ENCODE peak calls at places on chromosomes 7 and 10, in four cellular contexts. O is keratinocyte, B is AG04450, U is stomach. D is an unnamed sample.

GRCh38 chr7:100220833-100221718 is 1.3 kb downstream of the PVRIG start:
- DNase-seq in U (peak; percentile 34), O (no peak), B (no peak), D (no peak)

GRCh38 chr10:13001887-13002212 is 337 bp upstream of the CCDC3 start:
- DNase-seq in O (no peak), U (no peak), B (no peak), D (no peak)

GRCh38 chr10:61793760-61794713 is 107.5 kb upstream of the ARID5B start:
- DNase-seq in U (no peak), B (no peak), O (no peak), D (no peak)

GRCh38 chr7:73512018-73512780 is 9.9 kb downstream of the BAZ1B start:
- DNase-seq in B (no peak), O (no peak), U (no peak), D (no peak)

GRCh38 chr10:107618461-107619093 is 454.1 kb upstream of the SORCS1 start:
- DNase-seq in U (no peak), O (no peak), B (no peak), D (no peak)

GRCh38 chr7:121385800-121386179 is 10.3 kb downstream of the FAM3C start:
- DNase-seq in U (no peak), O (no peak), B (no peak), D (no peak)

GRCh38 chr10:89301721-89302445 is at the start of gene IFIT2:
- DNase-seq in O (no peak), U (peak; percentile 39), B (peak; percentile 42), D (no peak)

GRCh38 chr7:139242741-139243281 is 11.8 kb downstream of the UBN2 start:
- DNase-seq in U (no peak), O (peak; percentile 32), B (no peak), D (peak; percentile 23)

GRCh38 chr10:90417466-90418210 is 440.2 kb downstream of the HTR7 start:
- DNase-seq in O (no peak), U (no peak), B (no peak), D (no peak)

GRCh38 chr7:94382155-94382554 is 12.5 kb upstream of the COL1A2 start:
- DNase-seq in U (no peak), B (no peak), O (no peak), D (no peak)

GRCh38 chr7:111107576-111107975 is 16.6 kb downstream of the LRRN3 start:
- DNase-seq in O (no peak), B (no peak), U (no peak), D (no peak)

GRCh38 chr7:18861514-18861913 is 255.9 kb downstream of the TWIST1 start:
- DNase-seq in B (no peak), U (no peak), O (no peak), D (peak; percentile 1)

GRCh38 chr7:44606341-44607140 is at the start of gene OGDH:
- DNase-seq in B (peak; percentile 99), U (peak; percentile 100), O (peak; percentile 83), D (peak; percentile 89)

GRCh38 chr7:131723926-131724325 is 167.5 kb upstream of the PODXL start:
- DNase-seq in B (no peak), O (no peak), U (no peak), D (no peak)

GRCh38 chr10:43199684-43200537 is 61.7 kb downstream of the CSGALNACT2 start:
- DNase-seq in O (no peak), U (peak; percentile 18), B (no peak), D (no peak)

GRCh38 chr10:69883256-69883655 is 81.5 kb downstream of the COL13A1 start:
- DNase-seq in B (no peak), U (peak; percentile 37), O (no peak), D (no peak)

GRCh38 chr7:77903597-77903996 is 105.0 kb downstream of the PHTF2 start:
- DNase-seq in B (no peak), O (no peak), U (no peak), D (no peak)

GRCh38 chr10:131870411-131870810 is 30.4 kb upstream of the PPP2R2D start:
- DNase-seq in U (no peak), O (no peak), B (no peak), D (no peak)

GRCh38 chr10:50508315-50509051 is 115.3 kb downstream of the SGMS1 start:
- DNase-seq in B (no peak), U (no peak), O (no peak), D (peak; percentile 38)

GRCh38 chr10:46028584-46029570 is 1.5 kb downstream of the NCOA4 start:
- DNase-seq in B (peak; percentile 51), O (no peak), U (no peak), D (peak; percentile 21)

GRCh38 chr7:14598978-14599377 is 303.6 kb downstream of the DGKB start:
- DNase-seq in U (no peak), B (peak; percentile 21), O (no peak), D (no peak)

GRCh38 chr10:124552877-124553276 is 91.3 kb downstream of the LHPP start:
- DNase-seq in O (no peak), B (no peak), U (no peak), D (no peak)

GRCh38 chr10:6200588-6201510 is 1.9 kb upstream of the PFKFB3 start:
- DNase-seq in O (no peak), U (no peak), B (no peak), D (no peak)

GRCh38 chr7:11130601-11131000 is 156.9 kb downstream of the PHF14 start:
- DNase-seq in B (no peak), O (no peak), U (no peak), D (no peak)

GRCh38 chr10:7085913-7086589 is 324.8 kb downstream of the SFMBT2 start:
- DNase-seq in B (no peak), U (no peak), O (no peak), D (no peak)

DNA sequence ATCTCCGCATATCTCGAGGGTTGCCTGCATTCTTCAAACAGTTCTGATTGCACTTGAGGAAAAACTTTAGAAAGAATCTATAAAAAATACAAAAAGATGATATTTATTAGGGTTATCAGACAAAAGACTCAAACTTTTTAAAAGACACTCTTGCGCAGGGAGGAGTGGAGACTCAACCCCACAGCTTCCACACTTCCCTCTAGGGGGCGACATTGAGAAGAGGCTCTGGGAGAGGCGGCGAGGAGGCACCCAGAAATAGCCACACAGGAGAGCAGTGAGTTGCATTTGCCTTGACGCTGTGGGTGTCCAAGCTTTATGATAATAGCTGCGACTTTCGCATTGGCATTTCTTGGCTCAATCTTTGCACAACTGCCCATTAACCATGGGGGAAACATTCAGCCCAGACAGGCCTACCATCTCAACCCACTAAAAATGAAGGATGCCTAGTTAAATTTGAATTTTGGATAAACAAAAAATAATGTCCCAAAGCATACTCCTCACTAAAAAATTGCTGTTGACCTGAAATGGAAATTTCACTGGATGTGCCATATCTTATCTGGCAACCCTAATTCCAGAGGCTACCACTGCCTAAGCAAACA is 86.2 kb downstream of the EBF3 start:
- DNase-seq in B (no peak), O (no peak), U (no peak), D (no peak)
- TF ChIP-seq CTCF in B (peak; percentile 10), O (peak; percentile 21), U (no peak), D (peak; percentile 43)

DNA sequence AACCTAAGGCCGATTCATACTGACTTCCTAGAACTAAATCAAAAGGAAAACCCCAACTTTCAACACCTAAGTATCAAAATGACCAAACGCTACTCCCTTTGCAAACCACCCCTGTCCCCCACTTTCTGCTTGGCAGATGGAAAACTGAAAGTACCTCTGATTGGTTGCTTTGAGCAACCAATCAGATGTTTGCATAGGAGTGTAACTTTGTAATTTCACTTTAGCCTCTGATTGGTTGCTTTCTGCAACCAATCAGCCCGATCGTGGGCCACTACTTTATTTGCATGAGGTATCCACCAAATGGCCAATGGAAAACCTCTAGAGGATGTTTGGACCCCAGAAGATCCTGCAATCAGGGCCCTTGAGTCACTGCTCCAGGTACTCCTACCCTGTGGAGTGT is 12.3 kb upstream of the SNX10 start:
- DNase-seq in U (no peak), O (no peak), B (no peak), D (no peak)
- H3K4me3 ChIP-seq in U (no peak overlapping the region), O (no peak overlapping the region), B (no peak overlapping the region), D (no peak overlapping the region)

GRCh38 chr7:20310963-20311742 is 19.5 kb upstream of the ITGB8 start:
- DNase-seq in B (no peak), U (no peak), O (no peak), D (no peak)
- TF ChIP-seq CTCF in B (peak; percentile 48), U (no peak), O (peak; percentile 11), D (peak; percentile 29)

DNA sequence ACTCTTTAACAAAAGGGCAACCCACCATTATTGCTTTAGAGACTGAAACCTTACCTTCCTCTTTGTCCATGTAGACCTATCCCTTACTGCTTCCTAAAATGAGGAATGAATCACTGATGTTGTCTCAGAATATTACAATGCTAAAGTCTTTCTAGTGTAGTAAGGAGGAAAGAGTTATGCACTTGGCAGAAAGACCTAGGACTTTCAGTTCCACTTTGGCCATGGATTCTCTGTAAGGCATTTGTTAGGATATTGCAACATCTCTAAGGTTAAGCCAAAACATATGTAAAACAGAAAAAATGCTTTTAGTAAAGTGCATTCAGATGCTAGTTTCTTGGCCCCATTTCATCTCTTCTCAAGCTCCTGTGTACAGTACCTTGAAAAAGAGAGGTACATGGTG is 230.9 kb downstream of the PARD3 start:
- DNase-seq in O (no peak), B (peak; percentile 74), U (no peak), D (no peak)
- H3K4me3 ChIP-seq in O (peak overlapping the region; percentile 34), B (no peak overlapping the region), U (no peak overlapping the region), D (no peak overlapping the region)

GRCh38 chr10:109851595-109851994 is 71.7 kb downstream of the XPNPEP1 start:
- DNase-seq in O (no peak), U (no peak), B (no peak), D (no peak)

GRCh38 chr10:109852004-109852717 is 71.2 kb downstream of the XPNPEP1 start:
- DNase-seq in B (peak; percentile 15), U (peak; percentile 79), O (no peak), D (peak; percentile 12)

GRCh38 chr10:109855746-109856145 is 67.6 kb downstream of the XPNPEP1 start:
- DNase-seq in O (no peak), B (no peak), U (no peak), D (no peak)

GRCh38 chr10:109853922-109854321 is 69.4 kb downstream of the XPNPEP1 start:
- DNase-seq in U (no peak), O (no peak), B (no peak), D (no peak)

DNA sequence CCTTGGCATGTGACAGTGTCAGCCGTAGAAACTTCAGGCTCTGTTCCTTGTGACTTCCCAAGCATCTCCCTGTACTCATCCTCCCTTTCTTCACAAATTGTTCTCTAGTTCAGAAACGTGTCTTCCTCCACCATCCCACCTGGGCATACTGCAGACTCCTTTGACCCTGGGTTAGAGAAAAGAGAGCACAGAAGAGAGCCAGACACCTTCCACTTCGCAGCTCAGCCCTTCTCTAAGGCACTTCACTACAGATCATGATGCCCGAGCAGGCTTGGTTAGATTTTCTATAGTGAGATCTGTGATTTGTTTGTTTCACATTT is 70.6 kb downstream of the XPNPEP1 start:
- DNase-seq in U (no peak), B (no peak), O (no peak), D (no peak)
- TF ChIP-seq CTCF in U (no peak), B (no peak), O (no peak), D (no peak)

GRCh38 chr7:51316262-51316665 is 345 bp downstream of the COBL start:
- DNase-seq in O (no peak), U (peak; percentile 65), B (no peak), D (no peak)
- H3K4me3 ChIP-seq in O (peak overlapping the region; percentile 74), U (peak overlapping the region; percentile 72), B (no peak overlapping the region), D (peak overlapping the region; percentile 52)

GRCh38 chr7:157757211-157757610 is 420.4 kb downstream of the DNAJB6 start:
- DNase-seq in B (no peak), O (no peak), U (no peak), D (no peak)

GRCh38 chr7:157759246-157759805 is 422.5 kb downstream of the DNAJB6 start:
- DNase-seq in U (no peak), O (no peak), B (no peak), D (no peak)

GRCh38 chr7:157755741-157756140 is 418.9 kb downstream of the DNAJB6 start:
- DNase-seq in O (no peak), B (no peak), U (no peak), D (no peak)

GRCh38 chr7:157758468-157759245 is 421.9 kb downstream of the DNAJB6 start:
- DNase-seq in B (no peak), U (no peak), O (no peak), D (no peak)

GRCh38 chr7:157757776-157758467 is 421.1 kb downstream of the DNAJB6 start:
- DNase-seq in B (no peak), U (no peak), O (no peak), D (no peak)
- TF ChIP-seq CTCF in B (no peak), U (no peak), O (no peak), D (no peak)